ENCODE peak calls at places on chromosomes 12 and 14, in nine cellular contexts. I is IMR-90, B is tibial nerve, S is psoas muscle, E is brain microvascular endothelial cell, Y is right lobe of liver, N is GM23338, G is cardiac muscle cell, W is upper lobe of right lung. O is an unnamed sample.

GRCh38 chr12:99413751-99414150 is 233.8 kb upstream of the GARIN6 start:
- DNase-seq in S (no peak), E (no peak), B (no peak), G (no peak), N (no peak), W (no peak), I (no peak), Y (no peak), O (no peak)

GRCh38 chr12:106020736-106021135 is 118.0 kb downstream of the NUAK1 start:
- DNase-seq in W (no peak), E (no peak), G (peak), Y (no peak), B (no peak), I (peak), N (no peak), S (no peak), O (no peak)

GRCh38 chr12:108837680-108838079 is 19.7 kb downstream of the SSH1 start:
- DNase-seq in N (no peak), W (no peak), G (no peak), E (no peak), Y (no peak), B (no peak), S (no peak), I (no peak), O (no peak)

GRCh38 chr12:119440961-119441360 is 106.4 kb downstream of the CCDC60 start:
- DNase-seq in B (no peak), G (no peak), I (no peak), E (no peak), N (no peak), Y (no peak), W (no peak), S (no peak), O (peak)

GRCh38 chr14:100873083-100873482 is 30.4 kb downstream of the RTL1 start:
- DNase-seq in G (no peak), S (no peak), N (no peak), Y (no peak), I (no peak), W (no peak), B (no peak), E (no peak), O (no peak)

GRCh38 chr12:131726-132465 is 65.3 kb downstream of the IQSEC3 start:
- DNase-seq in S (no peak), I (no peak), G (peak), N (no peak), E (no peak), B (no peak), Y (no peak), W (no peak), O (no peak)

GRCh38 chr12:54933381-54933780 is 51.2 kb downstream of the TESPA1 start:
- DNase-seq in Y (no peak), B (no peak), E (peak), I (peak), S (no peak), W (no peak), N (no peak), G (peak), O (no peak)

GRCh38 chr12:81461163-81461562 is 298.0 kb downstream of the PPFIA2 start:
- DNase-seq in N (peak), W (no peak), B (no peak), Y (no peak), I (no peak), G (no peak), E (no peak), S (no peak), O (no peak)

GRCh38 chr12:34398706-34399630 is 376.7 kb downstream of the ALG10 start:
- DNase-seq in S (peak), B (peak), E (no peak), W (peak), G (no peak), Y (peak), N (no peak), I (no peak), O (peak)

GRCh38 chr14:63713765-63714164 is 14.1 kb downstream of the SGPP1 start:
- DNase-seq in I (peak), B (no peak), W (no peak), N (no peak), S (no peak), Y (no peak), E (peak), G (peak), O (no peak)

GRCh38 chr12:15662303-15662980 is 126.7 kb downstream of the EPS8 start:
- DNase-seq in W (no peak), N (no peak), G (peak), S (no peak), E (peak), Y (no peak), B (no peak), I (peak), O (no peak)

GRCh38 chr14:48890333-48890732 is 695.8 kb downstream of the RPS29 start:
- DNase-seq in N (peak), Y (no peak), B (no peak), S (no peak), E (no peak), I (peak), G (no peak), W (no peak), O (no peak)

GRCh38 chr12:109827566-109828550 is 5.3 kb downstream of the TRPV4 start:
- DNase-seq in I (no peak), Y (peak), E (no peak), W (peak), S (peak), N (no peak), B (peak), G (peak), O (no peak)

GRCh38 chr14:65208548-65208947 is 106.2 kb upstream of the MAX start:
- DNase-seq in Y (no peak), G (no peak), B (no peak), N (no peak), E (no peak), W (no peak), S (no peak), I (no peak), O (no peak)

GRCh38 chr12:93616584-93617101 is 44.2 kb downstream of the SOCS2 start:
- DNase-seq in Y (no peak), B (no peak), S (no peak), W (no peak), G (no peak), N (peak), I (peak), E (no peak), O (no peak)

GRCh38 chr14:101223147-101223546 is 319.6 kb upstream of the RTL1 start:
- DNase-seq in W (no peak), E (no peak), B (no peak), G (no peak), N (peak), I (no peak), Y (no peak), S (no peak), O (no peak)

GRCh38 chr14:72525087-72525909 is 368.6 kb downstream of the DPF3 start:
- DNase-seq in E (no peak), B (no peak), S (no peak), G (no peak), N (no peak), Y (no peak), I (no peak), W (no peak), O (no peak)

GRCh38 chr14:101101456-101102056 is 198.0 kb upstream of the RTL1 start:
- DNase-seq in Y (no peak), W (no peak), N (no peak), S (no peak), I (no peak), E (no peak), G (no peak), B (no peak), O (no peak)

GRCh38 chr14:93103392-93104080 is 12.2 kb downstream of the ITPK1 start:
- DNase-seq in W (peak), Y (peak), G (no peak), N (no peak), I (no peak), B (no peak), S (no peak), E (no peak), O (no peak)

GRCh38 chr12:107760207-107760816 is 625 bp downstream of the PRDM4 start:
- DNase-seq in S (peak), Y (peak), G (peak), E (no peak), W (peak), N (peak), B (no peak), I (peak), O (peak)

GRCh38 chr14:97445367-97445766 is 648.2 kb downstream of the VRK1 start:
- DNase-seq in S (no peak), B (no peak), E (no peak), N (no peak), W (no peak), I (no peak), G (no peak), Y (no peak), O (no peak)

GRCh38 chr14:20886091-20886490 is 5.1 kb upstream of the RNASE3 start:
- DNase-seq in B (no peak), S (no peak), Y (no peak), E (no peak), I (no peak), N (no peak), W (no peak), G (no peak), O (no peak)

GRCh38 chr14:89277229-89277628 is 139.8 kb downstream of the FOXN3 start:
- DNase-seq in B (no peak), S (no peak), E (no peak), Y (no peak), N (no peak), W (no peak), I (no peak), G (no peak), O (no peak)

GRCh38 chr12:121337416-121337815 is 14.8 kb downstream of the ANAPC5 start:
- DNase-seq in W (no peak), N (no peak), Y (no peak), G (no peak), S (no peak), B (no peak), I (no peak), E (no peak), O (no peak)

GRCh38 chr12:6067152-6067916 is 57.1 kb downstream of the VWF start:
- DNase-seq in W (no peak), E (peak), Y (peak), I (peak), G (peak), B (peak), S (no peak), N (peak), O (peak)

GRCh38 chr14:104560586-104560945 is 19.0 kb upstream of the C14orf180 start:
- DNase-seq in W (no peak), N (no peak), Y (no peak), E (no peak), S (peak), B (no peak), I (no peak), G (no peak), O (no peak)

GRCh38 chr12:110501378-110501721 is 561 bp downstream of the VPS29 start:
- DNase-seq in S (peak), I (peak), G (peak), Y (peak), E (peak), N (peak), W (no peak), B (no peak), O (peak)

GRCh38 chr12:113933201-113933786 is 32.8 kb downstream of the RBM19 start:
- DNase-seq in B (no peak), E (peak), N (peak), W (no peak), S (peak), Y (no peak), I (peak), G (peak), O (no peak)

GRCh38 chr12:96226401-96226800 is 32.2 kb downstream of the ELK3 start:
- DNase-seq in I (no peak), N (no peak), S (no peak), E (no peak), G (no peak), B (no peak), Y (no peak), W (no peak), O (no peak)

GRCh38 chr12:103085541-103085940 is 128.1 kb downstream of the ASCL1 start:
- DNase-seq in B (no peak), W (no peak), E (no peak), I (no peak), Y (no peak), N (no peak), G (no peak), S (no peak), O (no peak)

GRCh38 chr14:100780246-100780645 is 45.7 kb upstream of the MEG3 start:
- DNase-seq in E (no peak), I (no peak), B (no peak), N (no peak), Y (no peak), G (no peak), S (no peak), W (no peak), O (no peak)

GRCh38 chr12:2179953-2180736 is 127.4 kb downstream of the CACNA1C start:
- DNase-seq in W (no peak), I (peak), S (peak), G (peak), N (no peak), B (no peak), E (peak), Y (peak), O (no peak)

GRCh38 chr14:75972729-75973480 is 8.9 kb downstream of the TGFB3 start:
- DNase-seq in N (peak), Y (no peak), S (no peak), W (no peak), G (no peak), I (no peak), B (no peak), E (no peak), O (peak)
- H3K27ac ChIP-seq in N (no peak), Y (no peak), S (peak), W (no peak), G (peak), I (no peak), B (no peak), E (no peak), O (no peak)

GRCh38 chr14:56374421-56374820 is 205.2 kb upstream of the TMEM260 start:
- DNase-seq in B (no peak), E (no peak), Y (no peak), G (peak), I (no peak), S (no peak), W (no peak), N (no peak), O (no peak)

GRCh38 chr14:56378474-56378873 is 201.1 kb upstream of the TMEM260 start:
- DNase-seq in S (no peak), Y (no peak), E (peak), I (peak), G (peak), B (no peak), W (no peak), N (no peak), O (no peak)

GRCh38 chr14:56379956-56380355 is 199.6 kb upstream of the TMEM260 start:
- DNase-seq in N (no peak), Y (no peak), S (no peak), G (peak), I (no peak), B (no peak), W (no peak), E (no peak), O (no peak)

GRCh38 chr14:56378046-56378445 is 201.6 kb upstream of the TMEM260 start:
- DNase-seq in I (peak), N (no peak), Y (no peak), B (no peak), G (no peak), W (no peak), E (no peak), S (no peak), O (no peak)
- H3K27ac ChIP-seq in I (peak), N (no peak), Y (no peak), B (no peak), G (no peak), W (peak), E (no peak), S (no peak), O (no peak)

DNA sequence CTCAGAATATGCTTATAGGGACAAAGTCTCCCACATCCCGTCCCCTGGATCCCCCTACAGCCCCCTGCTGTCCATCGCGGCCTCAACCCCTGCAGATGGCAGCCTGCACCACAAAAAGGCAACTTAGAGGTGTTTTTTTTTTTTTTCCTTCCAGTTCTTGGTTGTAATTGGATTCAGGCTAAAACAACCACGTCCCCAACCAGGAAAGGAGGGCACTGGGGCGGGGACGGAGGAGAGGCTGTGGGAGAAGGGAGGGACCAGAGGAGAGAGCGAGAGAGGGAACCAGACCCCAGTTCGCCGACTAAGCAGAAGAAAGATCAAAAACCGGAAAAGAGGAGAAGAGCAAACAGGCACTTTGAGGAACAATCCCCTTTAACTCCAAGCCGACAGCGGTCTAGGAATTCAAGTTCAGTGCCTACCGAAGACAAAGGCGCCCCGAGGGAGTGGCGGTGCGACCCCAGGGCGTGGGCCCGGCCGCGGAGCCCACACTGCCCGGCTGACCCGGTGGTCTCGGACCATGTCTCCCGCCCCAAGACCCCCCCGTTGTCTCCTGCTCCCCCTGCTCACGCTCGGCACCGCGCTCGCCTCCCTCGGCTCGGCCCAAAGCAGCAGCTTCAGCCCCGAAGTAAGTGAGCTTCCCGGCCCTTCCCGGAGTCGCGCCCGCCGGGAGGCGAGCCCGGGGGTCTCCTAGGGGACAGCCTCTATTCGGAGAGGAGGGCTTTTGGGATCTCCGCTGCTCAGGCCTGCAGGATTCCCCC is at the start of gene MMP14:
- DNase-seq in Y (peak), I (peak), W (no peak), S (peak), G (peak), N (peak), E (peak), B (peak), O (peak)
- H3K27ac ChIP-seq in Y (peak), I (peak), W (peak), S (peak), G (no peak), N (peak), E (peak), B (peak), O (peak)

GRCh38 chr14:68210729-68211299 is 391.2 kb downstream of the RAD51B start:
- DNase-seq in W (no peak), N (no peak), Y (no peak), S (no peak), B (no peak), G (peak), I (peak), E (peak), O (peak)

GRCh38 chr14:68211421-68211820 is 391.8 kb downstream of the RAD51B start:
- DNase-seq in Y (no peak), S (no peak), B (no peak), G (no peak), I (no peak), W (no peak), E (no peak), N (no peak), O (no peak)

GRCh38 chr14:68208726-68209125 is 389.1 kb downstream of the RAD51B start:
- DNase-seq in I (no peak), E (no peak), W (no peak), B (no peak), S (no peak), G (no peak), N (no peak), Y (no peak), O (no peak)

GRCh38 chr14:68214431-68214830 is 394.9 kb downstream of the RAD51B start:
- DNase-seq in N (no peak), W (no peak), I (no peak), G (no peak), E (no peak), Y (no peak), B (no peak), S (no peak), O (no peak)

DNA sequence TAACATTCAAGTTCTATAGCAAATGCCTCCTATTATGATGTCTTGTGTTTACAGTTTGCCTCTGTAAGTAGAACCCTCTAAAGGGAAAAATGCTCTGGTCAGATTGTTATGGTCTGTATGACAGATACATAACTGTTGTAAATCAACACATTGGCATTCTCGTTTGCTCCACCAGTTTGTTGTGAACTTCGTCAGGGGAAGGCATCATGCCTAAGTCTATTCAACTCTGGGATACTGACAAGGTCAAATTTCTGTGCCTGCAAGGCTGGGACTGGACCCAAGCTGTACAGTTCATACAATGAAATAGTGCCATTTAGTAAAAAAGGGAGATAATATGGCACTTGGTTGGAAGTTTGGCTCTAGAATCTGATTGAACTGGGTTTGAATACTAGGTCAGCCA is 392.3 kb downstream of the RAD51B start:
- DNase-seq in G (no peak), S (no peak), E (no peak), N (no peak), W (no peak), Y (no peak), B (no peak), I (no peak), O (no peak)
- H3K27ac ChIP-seq in G (no peak), S (peak), E (peak), N (no peak), W (peak), Y (no peak), B (no peak), I (no peak), O (peak)